ENCODE peak calls at places on chromosomes 4 and X, in seven cellular contexts. X is ascending aorta, J is Calu3, B is GM13977, N is HCT116, W is H9, A is pancreas. T is an unnamed sample.
A peak's percentile ranks its signal among the peaks of the same experiment; 100 is the strongest.

GRCh38 chr4:105714932-105715331 is 6.3 kb downstream of the GSTCD start:
- DNase-seq in X (no peak), J (no peak), B (no peak), N (no peak), W (no peak), A (no peak), T (no peak)

GRCh38 chr4:110184791-110185155 is 13.6 kb downstream of the ELOVL6 start:
- DNase-seq in X (no peak), J (no peak), B (no peak), N (no peak), W (no peak), A (no peak), T (no peak)

GRCh38 chr4:171813195-171813955 is at the start of gene GALNTL6:
- DNase-seq in X (peak; percentile 64), J (no peak), B (no peak), N (no peak), W (peak; percentile 43), A (no peak), T (peak; percentile 8)

GRCh38 chr4:128528793-128529553 is 241.4 kb upstream of the PGRMC2 start:
- DNase-seq in X (peak; percentile 87), J (peak; percentile 55), B (no peak), N (peak; percentile 68), W (peak; percentile 64), A (no peak), T (no peak)

GRCh38 chr4:26183017-26183416 is 137.8 kb upstream of the RBPJ start:
- DNase-seq in X (no peak), J (no peak), B (no peak), N (no peak), W (no peak), A (no peak), T (no peak)

GRCh38 chr4:139666735-139667266 is 1.2 kb downstream of the MGST2 start:
- DNase-seq in X (no peak), J (peak; percentile 49), B (no peak), N (no peak), W (no peak), A (peak; percentile 65), T (no peak)

GRCh38 chr4:155353923-155354540 is 22.7 kb downstream of the MAP9 start:
- DNase-seq in X (peak; percentile 79), J (peak; percentile 70), B (no peak), N (peak; percentile 51), W (peak; percentile 45), A (peak; percentile 36), T (peak; percentile 14)

GRCh38 chr4:140595065-140595464 is 26.3 kb upstream of the UCP1 start:
- DNase-seq in X (no peak), J (peak; percentile 39), B (no peak), N (peak; percentile 37), W (peak; percentile 77), A (peak; percentile 14), T (peak; percentile 34)

GRCh38 chrX:27222661-27223060 is 240.5 kb downstream of the PPP4R3C start:
- DNase-seq in X (no peak), J (no peak), B (no peak), N (no peak), W (no peak), A (no peak), T (no peak)

GRCh38 chr4:77697860-77698599 is 92.4 kb downstream of the CXCL13 start:
- DNase-seq in X (no peak), J (peak; percentile 57), B (no peak), N (peak; percentile 29), W (peak; percentile 65), A (peak; percentile 55), T (no peak)

GRCh38 chrX:132165651-132166050 is 37.8 kb upstream of the FRMD7 start:
- DNase-seq in X (no peak), J (no peak), B (no peak), N (no peak), W (no peak), A (no peak), T (no peak)

GRCh38 chr4:164536829-164537228 is 217.1 kb upstream of the SMIM31 start:
- DNase-seq in X (peak; percentile 74), J (no peak), B (no peak), N (peak; percentile 48), W (no peak), A (no peak), T (no peak)

GRCh38 chrX:68883800-68884199 is 55.0 kb downstream of the EFNB1 start:
- DNase-seq in X (no peak), J (peak; percentile 18), B (no peak), N (no peak), W (no peak), A (no peak), T (no peak)

GRCh38 chr4:79645942-79646341 is 237.9 kb upstream of the GK2 start:
- DNase-seq in X (no peak), J (no peak), B (no peak), N (no peak), W (no peak), A (no peak), T (no peak)

GRCh38 chrX:46665232-46666162 is 91.9 kb downstream of the CHST7 start:
- DNase-seq in X (no peak), J (no peak), B (no peak), N (no peak), W (no peak), A (no peak), T (no peak)

GRCh38 chr4:122584517-122584916 is 36.3 kb downstream of the IL21 start:
- DNase-seq in X (no peak), J (no peak), B (peak; percentile 24), N (no peak), W (no peak), A (no peak), T (peak; percentile 25)

GRCh38 chrX:27889878-27890277 is 82.1 kb downstream of the MAGEB10 start:
- DNase-seq in X (no peak), J (no peak), B (no peak), N (no peak), W (no peak), A (no peak), T (no peak)

GRCh38 chr4:3302164-3302785 is 9.5 kb downstream of the RGS12 start:
- DNase-seq in X (peak; percentile 57), J (no peak), B (peak; percentile 84), N (no peak), W (no peak), A (no peak), T (peak; percentile 64)

GRCh38 chrX:9770319-9770718 is 4.7 kb upstream of the GPR143 start:
- DNase-seq in X (no peak), J (no peak), B (no peak), N (no peak), W (no peak), A (no peak), T (no peak)

GRCh38 chr4:77209936-77210335 is 52.9 kb downstream of the CCNG2 start:
- DNase-seq in X (no peak), J (no peak), B (no peak), N (no peak), W (no peak), A (no peak), T (no peak)

GRCh38 chr4:94349193-94349592 is 6.6 kb upstream of the HPGDS start:
- DNase-seq in X (no peak), J (no peak), B (no peak), N (no peak), W (no peak), A (no peak), T (no peak)

GRCh38 chrX:50988649-50989048 is 78.1 kb downstream of the BMP15 start:
- DNase-seq in X (no peak), J (peak; percentile 29), B (peak; percentile 20), N (no peak), W (no peak), A (no peak), T (peak; percentile 9)

GRCh38 chrX:109914114-109914849 is 88.6 kb upstream of the TMEM164 start:
- DNase-seq in X (no peak), J (no peak), B (no peak), N (no peak), W (no peak), A (no peak), T (no peak)

GRCh38 chr4:156545003-156545785 is 426.4 kb downstream of the PDGFC start:
- DNase-seq in X (no peak), J (no peak), B (no peak), N (no peak), W (no peak), A (no peak), T (no peak)

GRCh38 chr4:1534076-1534872 is 128.0 kb upstream of the NKX1-1 start:
- DNase-seq in X (no peak), J (no peak), B (no peak), N (no peak), W (no peak), A (no peak), T (no peak)
- TF ChIP-seq CTCF in X (no peak), J (no peak), B (no peak), N (no peak), W (no peak), A (no peak), T (no peak)

GRCh38 chrX:23908219-23909003 is 605 bp downstream of the CXorf58 start:
- DNase-seq in X (no peak), J (no peak), B (peak; percentile 17), N (no peak), W (peak; percentile 51), A (no peak), T (no peak)
- TF ChIP-seq CTCF in X (no peak), J (no peak), B (peak; percentile 31), N (no peak), W (peak; percentile 77), A (no peak), T (no peak)

DNA sequence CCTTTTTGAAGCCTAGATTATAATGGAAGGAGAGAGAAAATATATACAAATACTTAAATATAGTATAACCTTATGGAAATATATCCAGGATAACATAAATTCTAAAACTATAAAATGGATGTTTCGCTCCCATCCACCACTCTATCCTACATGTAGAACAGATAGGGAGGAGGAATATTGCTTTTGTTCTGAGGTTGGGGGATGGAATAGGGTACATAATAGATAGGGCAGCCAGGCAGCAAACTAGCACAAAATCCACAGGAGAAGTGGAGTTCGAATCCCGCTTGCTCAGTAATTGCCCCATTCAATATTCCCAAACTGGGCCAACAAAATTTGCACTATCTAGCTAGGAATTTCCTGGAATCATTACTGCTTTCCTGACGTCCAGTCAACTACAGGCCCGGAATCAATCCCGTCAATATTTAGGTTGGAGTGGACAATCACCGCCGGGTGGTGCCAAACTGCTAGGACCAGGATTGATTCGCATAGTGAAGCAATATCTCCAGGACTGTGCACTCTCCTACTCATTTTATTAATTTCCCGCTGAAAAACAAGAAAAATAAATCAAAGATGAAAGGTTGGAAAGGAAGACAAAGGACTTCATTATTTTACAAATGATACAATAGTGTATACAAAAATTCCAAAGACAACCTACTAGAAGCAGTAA is 40.4 kb upstream of the PAPSS1 start:
- DNase-seq in X (no peak), J (peak; percentile 62), B (no peak), N (no peak), W (no peak), A (peak; percentile 20), T (no peak)
- TF ChIP-seq CTCF in X (no peak), J (peak; percentile 30), B (no peak), N (peak; percentile 46), W (peak; percentile 44), A (no peak), T (no peak)

DNA sequence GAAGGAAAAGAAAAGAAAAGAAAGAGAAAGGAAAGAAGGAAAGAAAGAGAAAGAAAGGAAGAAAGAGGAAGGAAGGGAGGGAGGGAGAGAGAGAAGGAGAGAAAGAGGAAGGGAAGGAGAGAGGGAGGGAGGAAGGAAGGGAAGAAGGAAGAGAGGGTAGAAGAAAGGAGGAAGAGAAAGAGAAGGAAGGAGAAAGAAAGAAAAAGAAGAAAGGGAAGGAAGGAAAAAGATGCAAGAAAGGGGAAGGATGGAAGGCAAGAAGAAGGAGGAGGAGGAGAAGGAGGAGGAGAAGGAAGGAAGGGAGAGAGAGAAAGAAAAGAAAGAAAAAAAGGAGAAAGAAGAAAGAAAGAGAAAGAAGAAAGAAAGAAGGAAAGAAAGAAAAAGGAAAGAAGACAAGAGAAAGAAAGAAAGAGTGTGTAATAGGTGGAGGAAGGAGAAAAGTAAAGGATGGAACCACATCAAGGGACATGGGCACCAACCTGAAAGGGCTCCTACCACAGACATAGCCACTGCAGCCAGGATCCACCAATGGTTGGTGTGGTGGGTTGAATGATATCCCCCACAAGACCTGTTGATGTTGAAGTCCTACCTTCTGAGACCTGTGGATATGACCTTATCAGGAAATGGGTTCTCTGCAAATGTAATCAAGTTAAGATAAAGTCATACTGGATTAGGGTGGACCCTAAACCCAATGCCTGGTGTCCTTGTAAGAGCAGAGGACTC is 80.2 kb downstream of the RELL1 start:
- DNase-seq in X (no peak), J (no peak), B (no peak), N (no peak), W (no peak), A (no peak), T (no peak)
- TF ChIP-seq CTCF in X (no peak), J (no peak), B (no peak), N (no peak), W (no peak), A (no peak), T (no peak)